ENCODE peak calls at places on chromosomes 7 and 10, in five cellular contexts. R is GM13977; U is activated CD4-positive, CD25-positive, alpha-beta regulatory T cell; Z is activated T-cell treated with anti-CD3 and anti-CD28 coated beads, Interleukin-2, amount 50 U/mL, for 48 hours; S is stimulated activated CD4-positive, alpha-beta T cell treated with anti-CD3 and anti-CD28 coated beads, Interleukin-15, amount 100 ng/mL, for 1 hour. X is an unnamed sample.
A peak's percentile ranks its signal among the peaks of the same experiment; 100 is the strongest.

GRCh38 chr7:27176343-27176731 is 2.2 kb upstream of the HOXA10 start:
- DNase-seq in R (no peak), U (no peak), Z (peak; percentile 14), S (no peak), X (no peak)

GRCh38 chr10:64430690-64431323 is 909.6 kb downstream of the REEP3 start:
- DNase-seq in R (no peak), U (no peak), Z (no peak), S (no peak), X (no peak)

GRCh38 chr10:474406-474805 is 215.1 kb downstream of the DIP2C start:
- DNase-seq in R (no peak), U (no peak), Z (no peak), S (no peak), X (no peak)

GRCh38 chr7:17706734-17707133 is 233.6 kb downstream of the SNX13 start:
- DNase-seq in R (peak; percentile 43), U (no peak), Z (peak; percentile 48), S (no peak), X (peak; percentile 21)

GRCh38 chr10:34732926-34733325 is 82.2 kb downstream of the PARD3 start:
- DNase-seq in R (no peak), U (no peak), Z (no peak), S (no peak), X (no peak)

GRCh38 chr7:42929449-42929848 is 2.5 kb downstream of the PSMA2 start:
- DNase-seq in R (no peak), U (no peak), Z (no peak), S (no peak), X (no peak)

GRCh38 chr7:74575083-74575803 is 82.3 kb upstream of the GTF2I start:
- DNase-seq in R (no peak), U (no peak), Z (no peak), S (no peak), X (no peak)

GRCh38 chr7:79339208-79339925 is 114.1 kb downstream of the MAGI2 start:
- DNase-seq in R (no peak), U (no peak), Z (no peak), S (no peak), X (no peak)

GRCh38 chr10:77827383-77827782 is 99.2 kb downstream of the DLG5 start:
- DNase-seq in R (no peak), U (no peak), Z (no peak), S (no peak), X (no peak)

GRCh38 chr7:133197972-133198544 is 54.8 kb upstream of the EXOC4 start:
- DNase-seq in R (no peak), U (no peak), Z (no peak), S (no peak), X (no peak)

GRCh38 chr7:112272921-112273561 is 66.5 kb downstream of the ZNF277 start:
- DNase-seq in R (no peak), U (no peak), Z (no peak), S (no peak), X (no peak)

GRCh38 chr10:3948843-3949242 is 163.8 kb upstream of the KLF6 start:
- DNase-seq in R (no peak), U (no peak), Z (peak; percentile 70), S (no peak), X (no peak)

GRCh38 chr7:159065852-159066480 is 78.7 kb downstream of the VIPR2 start:
- DNase-seq in R (no peak), U (no peak), Z (no peak), S (no peak), X (no peak)

X was measured in HFF-Myc.